ENCODE peak calls at places on chromosomes 7 and 10, in six cellular contexts. I, E, K, U, L and Y are unnamed samples.

GRCh38 chr7:91660734-91661355 is 219.7 kb downstream of the MTERF1 start:
- DNase-seq in I (no peak), E (no peak), K (no peak), U (no peak), L (no peak), Y (no peak)

GRCh38 chr7:12074889-12075288 is 136.2 kb upstream of the TMEM106B start:
- DNase-seq in I (no peak), E (no peak), K (no peak), U (no peak), L (no peak), Y (no peak)

GRCh38 chr7:94395141-94396041 is 696 bp downstream of the COL1A2 start:
- DNase-seq in I (peak; percentile 95), E (peak; percentile 69), K (no peak), U (peak; percentile 28), L (peak; percentile 64), Y (peak; percentile 50)

GRCh38 chr7:79593819-79594218 is 140.4 kb upstream of the MAGI2 start:
- DNase-seq in I (no peak), E (no peak), K (no peak), U (no peak), L (no peak), Y (no peak)

GRCh38 chr10:17430647-17431355 is 23.6 kb downstream of the ST8SIA6 start:
- DNase-seq in I (peak; percentile 84), E (peak; percentile 48), K (peak; percentile 33), U (peak; percentile 67), L (peak; percentile 61), Y (peak; percentile 78)

GRCh38 chr10:93873427-93874115 is 20.2 kb upstream of the SLC35G1 start:
- DNase-seq in I (peak; percentile 64), E (peak; percentile 45), K (no peak), U (no peak), L (no peak), Y (no peak)

GRCh38 chr10:44312401-44312800 is 72.5 kb downstream of the CXCL12 start:
- DNase-seq in I (no peak), E (no peak), K (no peak), U (no peak), L (no peak), Y (no peak)

GRCh38 chr10:113004219-113004618 is 54.2 kb downstream of the TCF7L2 start:
- DNase-seq in I (no peak), E (no peak), K (no peak), U (no peak), L (no peak), Y (peak; percentile 37)

GRCh38 chr10:123967626-123968243 is 76.1 kb upstream of the CPXM2 start:
- DNase-seq in I (peak; percentile 37), E (peak; percentile 63), K (no peak), U (peak; percentile 67), L (no peak), Y (peak; percentile 71)

GRCh38 chr10:20369863-20370736 is 527.0 kb downstream of the NEBL start:
- DNase-seq in I (no peak), E (no peak), K (no peak), U (no peak), L (no peak), Y (peak; percentile 39)

GRCh38 chr10:20372748-20373147 is 524.4 kb downstream of the NEBL start:
- DNase-seq in I (no peak), E (no peak), K (no peak), U (no peak), L (no peak), Y (no peak)
- H3K4me3 ChIP-seq in I (no peak overlapping the region), E (no peak overlapping the region), K (no peak overlapping the region), U (no peak overlapping the region), L (no peak overlapping the region), Y (no peak overlapping the region)

DNA sequence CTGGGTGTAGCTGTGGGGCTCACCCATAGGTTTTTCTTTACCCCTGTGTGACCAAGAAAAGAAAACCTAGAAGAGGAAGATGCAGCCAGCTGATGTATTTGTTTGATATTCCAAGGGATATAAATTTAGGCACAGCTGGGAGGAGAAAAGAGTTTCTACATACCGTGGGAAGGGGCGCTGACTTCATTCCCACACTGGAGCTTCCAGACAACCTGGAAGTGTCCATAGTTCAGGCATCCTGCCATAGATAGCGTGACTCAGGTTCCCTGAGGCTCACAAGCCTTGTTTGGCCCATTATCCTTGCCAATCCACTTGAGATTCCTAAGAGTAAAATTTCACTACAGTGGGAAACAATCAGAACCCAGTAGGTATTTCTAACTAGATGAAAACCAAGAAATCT is 371.7 kb upstream of the NRP1 start:
- DNase-seq in I (peak; percentile 58), E (no peak), K (peak; percentile 80), U (no peak), L (peak; percentile 18), Y (no peak)
- H3K4me3 ChIP-seq in I (no peak overlapping the region), E (no peak overlapping the region), K (no peak overlapping the region), U (no peak overlapping the region), L (no peak overlapping the region), Y (no peak overlapping the region)

GRCh38 chr7:40889560-40889959 is 754.8 kb downstream of the SUGCT start:
- DNase-seq in I (no peak), E (no peak), K (no peak), U (no peak), L (no peak), Y (no peak)
- H3K4me3 ChIP-seq in I (no peak overlapping the region), E (no peak overlapping the region), K (no peak overlapping the region), U (no peak overlapping the region), L (no peak overlapping the region), Y (no peak overlapping the region)

GRCh38 chr7:43572516-43573049 is 10.3 kb upstream of the STK17A start:
- DNase-seq in I (peak; percentile 100), E (peak; percentile 99), K (peak; percentile 99), U (no peak), L (peak; percentile 98), Y (no peak)
- H3K4me3 ChIP-seq in I (no peak overlapping the region), E (no peak overlapping the region), K (no peak overlapping the region), U (no peak overlapping the region), L (no peak overlapping the region), Y (no peak overlapping the region)

GRCh38 chr10:103450201-103450695 is 1.9 kb downstream of the CALHM2 start:
- DNase-seq in I (no peak), E (no peak), K (no peak), U (no peak), L (no peak), Y (no peak)

GRCh38 chr10:103447187-103447586 is 5.0 kb downstream of the CALHM2 start:
- DNase-seq in I (no peak), E (no peak), K (no peak), U (no peak), L (no peak), Y (no peak)

GRCh38 chr10:103448751-103449150 is 3.4 kb downstream of the CALHM2 start:
- DNase-seq in I (peak; percentile 79), E (no peak), K (no peak), U (no peak), L (peak; percentile 43), Y (peak; percentile 34)

GRCh38 chr10:103451091-103451801 is 924 bp downstream of the CALHM2 start:
- DNase-seq in I (peak; percentile 28), E (no peak), K (no peak), U (peak; percentile 35), L (no peak), Y (peak; percentile 53)

GRCh38 chr10:103449208-103450144 is 2.7 kb downstream of the CALHM2 start:
- DNase-seq in I (no peak), E (no peak), K (no peak), U (no peak), L (no peak), Y (no peak)
- H3K4me3 ChIP-seq in I (no peak overlapping the region), E (no peak overlapping the region), K (no peak overlapping the region), U (no peak overlapping the region), L (no peak overlapping the region), Y (no peak overlapping the region)

DNA sequence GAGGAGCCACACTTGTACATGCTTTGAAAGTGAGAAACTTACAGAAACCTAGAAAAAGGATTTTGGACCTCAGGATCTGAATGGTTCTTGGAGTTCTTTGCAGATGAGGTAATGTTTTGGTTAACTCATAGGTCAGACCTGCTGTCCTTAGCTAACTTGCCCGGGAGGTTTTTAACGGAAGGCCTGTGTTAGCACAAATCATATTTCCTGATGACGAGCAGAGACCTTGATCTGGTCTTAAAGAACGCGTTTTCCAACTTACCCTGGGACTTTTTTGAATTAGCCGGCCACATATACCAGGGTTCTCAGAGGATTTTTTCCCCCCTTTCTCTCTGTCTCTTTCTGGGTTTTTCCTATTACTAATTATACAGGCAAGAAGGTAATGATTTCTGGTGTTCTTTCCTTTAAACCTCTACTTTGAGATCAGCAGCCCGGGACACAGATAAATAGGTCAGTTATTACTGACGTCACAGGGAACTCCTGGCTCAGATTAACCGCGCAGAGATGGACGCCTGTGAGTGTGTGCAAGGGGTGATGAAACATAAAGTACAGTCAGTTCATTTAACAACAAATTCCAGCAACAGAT is 101.8 kb upstream of the KLF6 start:
- DNase-seq in I (peak; percentile 88), E (no peak), K (peak; percentile 79), U (no peak), L (peak; percentile 78), Y (no peak)
- H3K4me3 ChIP-seq in I (no peak overlapping the region), E (no peak overlapping the region), K (no peak overlapping the region), U (no peak overlapping the region), L (no peak overlapping the region), Y (no peak overlapping the region)

DNA sequence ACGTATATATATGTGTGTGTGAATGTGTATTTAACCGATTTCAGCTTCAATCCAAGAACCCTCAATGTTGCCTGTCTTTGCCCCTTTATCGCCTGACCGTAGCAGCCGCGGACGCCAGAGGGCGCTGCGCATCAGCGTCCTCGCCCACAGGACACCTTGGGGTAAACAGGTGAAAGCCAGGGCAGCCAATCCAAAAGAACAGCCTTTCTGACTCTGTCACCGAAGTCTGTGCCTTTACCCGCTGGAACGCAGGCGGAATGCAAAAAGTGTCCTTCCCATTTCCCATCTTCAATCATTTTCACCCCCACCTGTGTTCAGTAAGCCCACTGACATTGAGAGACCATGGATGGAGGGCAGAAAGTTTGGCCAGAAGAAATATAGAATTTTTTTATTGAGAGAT is 3.6 kb downstream of the NXPH1 start:
- DNase-seq in I (peak; percentile 2), E (peak; percentile 61), K (no peak), U (peak; percentile 64), L (no peak), Y (peak; percentile 48)
- H3K4me3 ChIP-seq in I (no peak overlapping the region), E (no peak overlapping the region), K (no peak overlapping the region), U (no peak overlapping the region), L (no peak overlapping the region), Y (no peak overlapping the region)

GRCh38 chr10:132443998-132444876 is 47.2 kb downstream of the PWWP2B start:
- DNase-seq in I (no peak), E (peak; percentile 82), K (no peak), U (no peak), L (no peak), Y (no peak)

GRCh38 chr10:132443605-132443997 is 46.6 kb downstream of the PWWP2B start:
- DNase-seq in I (peak; percentile 45), E (peak; percentile 69), K (no peak), U (no peak), L (no peak), Y (no peak)

GRCh38 chr10:132446195-132446581 is 49.2 kb downstream of the PWWP2B start:
- DNase-seq in I (no peak), E (no peak), K (no peak), U (no peak), L (no peak), Y (no peak)

GRCh38 chr10:132445516-132446194 is 48.7 kb downstream of the PWWP2B start:
- DNase-seq in I (no peak), E (peak; percentile 76), K (no peak), U (no peak), L (no peak), Y (no peak)

DNA sequence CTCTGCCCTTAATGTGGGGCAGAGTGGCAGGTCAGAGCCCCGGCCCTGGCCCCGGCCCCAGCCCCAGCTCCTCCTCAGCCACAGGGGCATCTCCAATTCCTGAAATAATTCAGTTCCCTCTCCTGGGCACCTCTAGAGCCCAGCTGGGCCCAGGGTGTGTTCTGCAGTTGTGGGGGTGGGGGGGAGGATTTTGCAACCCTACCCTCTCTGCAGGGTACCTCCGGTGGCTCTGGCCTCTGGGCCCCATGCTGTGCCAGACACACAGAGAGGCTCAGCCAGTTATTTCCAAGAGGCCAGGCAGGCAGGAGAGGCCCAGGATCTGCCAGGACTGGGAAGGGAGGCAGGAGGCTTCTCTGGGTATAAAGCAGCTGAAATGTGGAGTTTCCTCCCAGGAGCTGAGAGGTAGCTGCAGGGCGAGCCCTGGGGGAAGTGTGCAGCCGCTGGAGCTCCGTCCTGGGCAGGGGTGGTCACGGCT is 47.9 kb downstream of the PWWP2B start:
- DNase-seq in I (no peak), E (peak; percentile 96), K (no peak), U (no peak), L (no peak), Y (no peak)
- H3K4me3 ChIP-seq in I (no peak overlapping the region), E (peak overlapping the region; percentile 66), K (no peak overlapping the region), U (no peak overlapping the region), L (no peak overlapping the region), Y (no peak overlapping the region)